ENCODE peak calls at places on chromosomes 3 and 15, in five cellular contexts. One of them, this sample, is unnamed.

GRCh38 chr3:32249184-32249782 is 10.8 kb downstream of the CMTM8 start:
- DNase-seq in neural progenitor cell: no peak
- DNase-seq in keratinocyte: peak
- DNase-seq in Karpas-422: no peak
- DNase-seq in fibroblast of lung: peak
- DNase-seq in this sample: peak

GRCh38 chr3:100157617-100158016 is 43.3 kb upstream of the FILIP1L start:
- DNase-seq in neural progenitor cell: no peak
- DNase-seq in keratinocyte: no peak
- DNase-seq in Karpas-422: no peak
- DNase-seq in fibroblast of lung: no peak
- DNase-seq in this sample: no peak

GRCh38 chr15:90095521-90095959 is 6.7 kb downstream of the IDH2 start:
- DNase-seq in neural progenitor cell: no peak
- DNase-seq in keratinocyte: no peak
- DNase-seq in Karpas-422: no peak
- DNase-seq in fibroblast of lung: no peak
- DNase-seq in this sample: no peak

GRCh38 chr3:157077565-157077991 is 82.4 kb downstream of the CCNL1 start:
- DNase-seq in neural progenitor cell: no peak
- DNase-seq in keratinocyte: no peak
- DNase-seq in Karpas-422: no peak
- DNase-seq in fibroblast of lung: peak
- DNase-seq in this sample: no peak

GRCh38 chr3:45640724-45641361 is 46.3 kb downstream of the LIMD1 start:
- DNase-seq in neural progenitor cell: no peak
- DNase-seq in keratinocyte: no peak
- DNase-seq in Karpas-422: peak
- DNase-seq in fibroblast of lung: no peak
- DNase-seq in this sample: no peak

GRCh38 chr15:56919708-56920637 is 1.5 kb downstream of the TCF12 start:
- DNase-seq in neural progenitor cell: peak
- DNase-seq in keratinocyte: no peak
- DNase-seq in Karpas-422: peak
- DNase-seq in fibroblast of lung: peak
- DNase-seq in this sample: no peak

GRCh38 chr3:28718074-28718849 is 369.6 kb upstream of the AZI2 start:
- DNase-seq in neural progenitor cell: no peak
- DNase-seq in keratinocyte: no peak
- DNase-seq in Karpas-422: no peak
- DNase-seq in fibroblast of lung: peak
- DNase-seq in this sample: no peak

GRCh38 chr3:147921044-147921443 is 511.9 kb downstream of the ZIC1 start:
- DNase-seq in neural progenitor cell: no peak
- DNase-seq in keratinocyte: no peak
- DNase-seq in Karpas-422: no peak
- DNase-seq in fibroblast of lung: peak
- DNase-seq in this sample: no peak

GRCh38 chr3:60226907-60227306 is 1024.3 kb downstream of the FHIT start:
- DNase-seq in neural progenitor cell: no peak
- DNase-seq in keratinocyte: no peak
- DNase-seq in Karpas-422: no peak
- DNase-seq in fibroblast of lung: peak
- DNase-seq in this sample: no peak

GRCh38 chr3:23324745-23325144 is 121.6 kb downstream of the UBE2E2 start:
- DNase-seq in neural progenitor cell: no peak
- DNase-seq in keratinocyte: no peak
- DNase-seq in Karpas-422: no peak
- DNase-seq in fibroblast of lung: peak
- DNase-seq in this sample: no peak

GRCh38 chr15:62020576-62021160 is 39.6 kb downstream of the VPS13C start:
- DNase-seq in neural progenitor cell: no peak
- DNase-seq in keratinocyte: no peak
- DNase-seq in Karpas-422: no peak
- DNase-seq in fibroblast of lung: peak
- DNase-seq in this sample: no peak

GRCh38 chr3:120642368-120642948 is 39.6 kb downstream of the HGD start:
- DNase-seq in neural progenitor cell: no peak
- DNase-seq in keratinocyte: no peak
- DNase-seq in Karpas-422: peak
- DNase-seq in fibroblast of lung: peak
- DNase-seq in this sample: no peak

GRCh38 chr15:33729648-33730047 is 238.6 kb upstream of the CHRM5 start:
- DNase-seq in neural progenitor cell: peak
- DNase-seq in keratinocyte: no peak
- DNase-seq in Karpas-422: peak
- DNase-seq in fibroblast of lung: peak
- DNase-seq in this sample: peak

GRCh38 chr3:132964267-132964666 is 73.9 kb upstream of the TMEM108 start:
- DNase-seq in neural progenitor cell: no peak
- DNase-seq in keratinocyte: no peak
- DNase-seq in Karpas-422: no peak
- DNase-seq in fibroblast of lung: no peak
- DNase-seq in this sample: no peak

GRCh38 chr3:136659253-136659652 is 92.9 kb downstream of the STAG1 start:
- DNase-seq in neural progenitor cell: peak
- DNase-seq in keratinocyte: no peak
- DNase-seq in Karpas-422: peak
- DNase-seq in fibroblast of lung: peak
- DNase-seq in this sample: no peak

GRCh38 chr15:82858932-82859331 is 49.5 kb downstream of the WHAMM start:
- DNase-seq in neural progenitor cell: no peak
- DNase-seq in keratinocyte: no peak
- DNase-seq in Karpas-422: no peak
- DNase-seq in fibroblast of lung: no peak
- DNase-seq in this sample: no peak
- H3K4me3 ChIP-seq in neural progenitor cell: no peak
- H3K4me3 ChIP-seq in keratinocyte: no peak
- H3K4me3 ChIP-seq in Karpas-422: no peak
- H3K4me3 ChIP-seq in fibroblast of lung: no peak
- H3K4me3 ChIP-seq in this sample: no peak

GRCh38 chr3:50539356-50539838 is 28.1 kb downstream of the C3orf18 start:
- DNase-seq in neural progenitor cell: peak
- DNase-seq in keratinocyte: no peak
- DNase-seq in Karpas-422: no peak
- DNase-seq in fibroblast of lung: no peak
- DNase-seq in this sample: no peak
- H3K9ac ChIP-seq in neural progenitor cell: no peak
- H3K9ac ChIP-seq in keratinocyte: peak
- H3K9ac ChIP-seq in Karpas-422: no peak
- H3K9ac ChIP-seq in fibroblast of lung: no peak
- H3K9ac ChIP-seq in this sample: no peak

DNA sequence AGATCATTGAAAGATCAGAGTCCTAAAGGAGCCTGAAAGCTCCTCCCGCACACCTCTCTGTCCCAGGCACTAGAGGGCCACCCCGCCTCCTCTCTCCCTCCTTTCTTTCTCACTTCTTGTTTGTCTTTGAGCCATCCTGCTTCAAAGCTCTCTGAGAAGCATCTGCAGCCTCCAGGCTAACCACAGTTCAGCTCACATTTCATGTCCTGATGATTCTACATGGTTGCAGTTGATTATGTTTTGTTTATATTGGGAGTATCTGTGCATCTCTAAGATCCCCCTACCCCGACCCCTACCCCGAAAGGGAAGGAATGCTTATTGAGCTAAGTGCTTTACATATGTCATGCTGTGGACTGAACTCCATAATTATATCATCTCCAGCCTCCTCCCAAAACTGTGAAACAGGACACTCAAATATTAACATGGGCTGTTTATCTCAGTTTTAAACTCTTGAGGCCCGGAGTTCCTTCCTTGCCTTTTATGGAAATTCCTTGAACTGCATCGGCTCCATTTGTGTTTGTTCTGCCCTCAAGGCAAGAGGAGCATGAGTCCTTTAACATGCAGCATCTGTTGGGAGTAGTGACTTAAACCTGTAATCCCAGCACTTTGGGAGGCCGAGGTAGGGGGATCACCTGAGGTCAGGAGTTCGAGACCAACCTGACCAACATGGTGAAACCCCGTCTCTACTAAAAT is 30.9 kb downstream of the MGLL start:
- DNase-seq in neural progenitor cell: peak
- DNase-seq in keratinocyte: no peak
- DNase-seq in Karpas-422: peak
- DNase-seq in fibroblast of lung: peak
- DNase-seq in this sample: no peak
- H3K27ac ChIP-seq in neural progenitor cell: no peak
- H3K27ac ChIP-seq in keratinocyte: no peak
- H3K27ac ChIP-seq in Karpas-422: peak
- H3K27ac ChIP-seq in fibroblast of lung: peak
- H3K27ac ChIP-seq in this sample: no peak

GRCh38 chr3:42839616-42840015 is 30.4 kb downstream of the ACKR2 start:
- DNase-seq in neural progenitor cell: peak
- DNase-seq in keratinocyte: no peak
- DNase-seq in Karpas-422: peak
- DNase-seq in fibroblast of lung: peak
- DNase-seq in this sample: peak

GRCh38 chr3:42844815-42845214 is 30.9 kb downstream of the CYP8B1 start:
- DNase-seq in neural progenitor cell: no peak
- DNase-seq in keratinocyte: no peak
- DNase-seq in Karpas-422: no peak
- DNase-seq in fibroblast of lung: no peak
- DNase-seq in this sample: no peak

GRCh38 chr3:42843730-42844713 is 31.7 kb downstream of the CYP8B1 start:
- DNase-seq in neural progenitor cell: no peak
- DNase-seq in keratinocyte: no peak
- DNase-seq in Karpas-422: no peak
- DNase-seq in fibroblast of lung: no peak
- DNase-seq in this sample: no peak

GRCh38 chr3:42838571-42838970 is 29.3 kb downstream of the ACKR2 start:
- DNase-seq in neural progenitor cell: no peak
- DNase-seq in keratinocyte: no peak
- DNase-seq in Karpas-422: no peak
- DNase-seq in fibroblast of lung: no peak
- DNase-seq in this sample: no peak

DNA sequence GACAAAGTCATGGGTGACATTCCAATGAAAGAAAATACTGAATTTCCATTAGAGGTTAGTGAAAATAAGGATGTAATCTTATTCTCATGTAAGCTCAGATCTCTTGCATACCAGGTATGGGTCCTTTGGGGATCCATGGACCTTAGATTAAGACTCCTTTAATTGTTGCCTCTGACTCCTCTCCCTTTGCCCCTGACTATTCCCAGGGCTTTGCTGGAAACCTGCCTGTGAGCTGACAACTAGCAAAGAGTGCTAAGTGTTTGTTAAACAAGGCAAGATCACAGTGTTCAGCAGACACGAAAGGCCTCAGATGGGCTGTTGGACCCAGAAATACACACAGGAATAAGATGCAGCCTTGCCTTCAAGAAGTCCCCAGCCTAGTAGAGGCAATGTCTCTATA is 32.1 kb downstream of the ACKR2 start:
- DNase-seq in neural progenitor cell: no peak
- DNase-seq in keratinocyte: no peak
- DNase-seq in Karpas-422: no peak
- DNase-seq in fibroblast of lung: no peak
- DNase-seq in this sample: no peak
- H3K4me3 ChIP-seq in neural progenitor cell: no peak
- H3K4me3 ChIP-seq in keratinocyte: no peak
- H3K4me3 ChIP-seq in Karpas-422: no peak
- H3K4me3 ChIP-seq in fibroblast of lung: no peak
- H3K4me3 ChIP-seq in this sample: no peak

GRCh38 chr15:31267161-31268107 is 59.2 kb upstream of the KLF13 start:
- DNase-seq in neural progenitor cell: peak
- DNase-seq in keratinocyte: no peak
- DNase-seq in Karpas-422: no peak
- DNase-seq in fibroblast of lung: no peak
- DNase-seq in this sample: no peak
- H3K9ac ChIP-seq in neural progenitor cell: no peak
- H3K9ac ChIP-seq in keratinocyte: no peak
- H3K9ac ChIP-seq in Karpas-422: peak
- H3K9ac ChIP-seq in fibroblast of lung: no peak
- H3K9ac ChIP-seq in this sample: no peak

GRCh38 chr3:129016725-129017530 is 15.8 kb downstream of the EFCC1 start:
- DNase-seq in neural progenitor cell: no peak
- DNase-seq in keratinocyte: no peak
- DNase-seq in Karpas-422: no peak
- DNase-seq in fibroblast of lung: peak
- DNase-seq in this sample: no peak

GRCh38 chr3:129018271-129018670 is 17.2 kb downstream of the EFCC1 start:
- DNase-seq in neural progenitor cell: no peak
- DNase-seq in keratinocyte: no peak
- DNase-seq in Karpas-422: no peak
- DNase-seq in fibroblast of lung: no peak
- DNase-seq in this sample: no peak

GRCh38 chr3:129017531-129017899 is 16.4 kb downstream of the EFCC1 start:
- DNase-seq in neural progenitor cell: no peak
- DNase-seq in keratinocyte: no peak
- DNase-seq in Karpas-422: no peak
- DNase-seq in fibroblast of lung: no peak
- DNase-seq in this sample: no peak

GRCh38 chr3:129019266-129019665 is 18.2 kb downstream of the EFCC1 start:
- DNase-seq in neural progenitor cell: no peak
- DNase-seq in keratinocyte: no peak
- DNase-seq in Karpas-422: no peak
- DNase-seq in fibroblast of lung: no peak
- DNase-seq in this sample: no peak

GRCh38 chr3:129018751-129019150 is 17.6 kb downstream of the EFCC1 start:
- DNase-seq in neural progenitor cell: no peak
- DNase-seq in keratinocyte: no peak
- DNase-seq in Karpas-422: no peak
- DNase-seq in fibroblast of lung: no peak
- DNase-seq in this sample: no peak
- H3K27ac ChIP-seq in neural progenitor cell: no peak
- H3K27ac ChIP-seq in keratinocyte: no peak
- H3K27ac ChIP-seq in Karpas-422: no peak
- H3K27ac ChIP-seq in fibroblast of lung: no peak
- H3K27ac ChIP-seq in this sample: no peak

DNA sequence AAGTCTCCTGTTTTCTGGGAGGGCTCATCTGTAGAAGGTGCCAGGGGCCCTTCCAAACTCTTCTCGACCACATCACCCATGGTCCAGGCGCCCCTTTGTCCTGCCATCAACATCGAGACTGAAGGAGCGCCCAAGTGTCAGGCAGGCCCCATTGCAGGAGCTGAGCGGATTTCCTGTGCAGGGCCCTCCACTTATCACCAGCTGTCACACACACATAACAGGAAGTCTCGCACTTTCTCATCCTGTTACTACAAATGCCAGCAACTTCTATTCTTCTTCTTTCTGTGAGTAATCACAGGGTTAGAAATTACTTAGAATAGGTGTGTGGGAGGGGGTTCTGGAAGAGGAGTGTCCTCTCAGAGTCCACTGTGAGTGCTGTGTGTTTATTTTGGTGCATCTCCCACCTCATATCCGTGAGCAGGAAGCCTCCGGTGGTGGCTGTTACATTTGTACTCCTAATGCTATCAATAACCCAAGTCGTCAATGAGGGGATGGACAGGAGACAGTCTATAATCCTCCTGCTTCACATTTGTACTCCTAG is at the start of gene KLHL6:
- DNase-seq in neural progenitor cell: no peak
- DNase-seq in keratinocyte: no peak
- DNase-seq in Karpas-422: peak
- DNase-seq in fibroblast of lung: no peak
- DNase-seq in this sample: no peak
- H3K4me3 ChIP-seq in neural progenitor cell: no peak
- H3K4me3 ChIP-seq in keratinocyte: no peak
- H3K4me3 ChIP-seq in Karpas-422: peak
- H3K4me3 ChIP-seq in fibroblast of lung: no peak
- H3K4me3 ChIP-seq in this sample: no peak

GRCh38 chr3:129403450-129403849 is 25.0 kb downstream of the EFCAB12 start:
- DNase-seq in neural progenitor cell: no peak
- DNase-seq in keratinocyte: no peak
- DNase-seq in Karpas-422: no peak
- DNase-seq in fibroblast of lung: no peak
- DNase-seq in this sample: no peak
- H3K9ac ChIP-seq in neural progenitor cell: no peak
- H3K9ac ChIP-seq in keratinocyte: no peak
- H3K9ac ChIP-seq in Karpas-422: no peak
- H3K9ac ChIP-seq in fibroblast of lung: no peak
- H3K9ac ChIP-seq in this sample: no peak

This sample was measured in HCT116.